ENCODE peak calls at places on chromosomes 13 and 19, in six cellular contexts. Z, R, C, K, B and Q are unnamed samples.

GRCh38 chr19:45667620-45668341 is at the start of gene GIPR:
- DNase-seq in Z (peak), R (peak), C (peak), K (peak), B (peak), Q (peak)

GRCh38 chr19:56720281-56720680 is 48.7 kb upstream of the ZNF835 start:
- DNase-seq in Z (peak), R (no peak), C (no peak), K (no peak), B (no peak), Q (no peak)

GRCh38 chr13:44523176-44524017 is 52.7 kb downstream of the TSC22D1 start:
- DNase-seq in Z (no peak), R (no peak), C (no peak), K (no peak), B (no peak), Q (no peak)

GRCh38 chr13:49494645-49495044 is 1.1 kb upstream of the PHF11 start:
- DNase-seq in Z (peak), R (no peak), C (no peak), K (no peak), B (no peak), Q (no peak)

GRCh38 chr13:113533441-113533840 is 42.9 kb upstream of the DCUN1D2 start:
- DNase-seq in Z (no peak), R (no peak), C (no peak), K (no peak), B (no peak), Q (no peak)

GRCh38 chr13:32471187-32471922 is 43.4 kb upstream of the N4BP2L1 start:
- DNase-seq in Z (no peak), R (no peak), C (no peak), K (no peak), B (no peak), Q (no peak)

GRCh38 chr19:29431332-29431731 is 94.5 kb upstream of the VSTM2B start:
- DNase-seq in Z (no peak), R (no peak), C (no peak), K (no peak), B (no peak), Q (no peak)

GRCh38 chr13:49063526-49063925 is 87.8 kb downstream of the FNDC3A start:
- DNase-seq in Z (no peak), R (no peak), C (no peak), K (no peak), B (no peak), Q (no peak)

GRCh38 chr13:112127564-112127963 is 60.6 kb downstream of the SOX1 start:
- DNase-seq in Z (no peak), R (peak), C (no peak), K (no peak), B (no peak), Q (no peak)

GRCh38 chr19:17766543-17767131 is 15.4 kb downstream of the FCHO1 start:
- DNase-seq in Z (peak), R (peak), C (no peak), K (peak), B (no peak), Q (peak)

GRCh38 chr19:37227996-37228395 is 10.0 kb downstream of the ZNF383 start:
- DNase-seq in Z (no peak), R (peak), C (peak), K (peak), B (no peak), Q (no peak)

GRCh38 chr19:58575183-58576041 is 2.3 kb upstream of the MZF1 start:
- DNase-seq in Z (peak), R (peak), C (peak), K (peak), B (peak), Q (peak)

GRCh38 chr13:46663644-46664043 is 110.7 kb downstream of the LRCH1 start:
- DNase-seq in Z (peak), R (no peak), C (no peak), K (no peak), B (no peak), Q (no peak)

GRCh38 chr13:35954207-35954560 is 177.0 kb downstream of the DCLK1 start:
- DNase-seq in Z (no peak), R (no peak), C (no peak), K (no peak), B (no peak), Q (no peak)

GRCh38 chr13:112132619-112133018 is 65.7 kb downstream of the SOX1 start:
- DNase-seq in Z (no peak), R (no peak), C (no peak), K (no peak), B (no peak), Q (no peak)

GRCh38 chr13:30143671-30144400 is 163.5 kb downstream of the KATNAL1 start:
- DNase-seq in Z (no peak), R (no peak), C (no peak), K (peak), B (no peak), Q (no peak)

GRCh38 chr13:24668955-24669354 is 11.3 kb upstream of the ATP12A start:
- DNase-seq in Z (no peak), R (peak), C (no peak), K (no peak), B (no peak), Q (peak)

GRCh38 chr19:56105090-56105701 is 15.9 kb downstream of the ZNF787 start:
- DNase-seq in Z (no peak), R (peak), C (no peak), K (peak), B (peak), Q (peak)

GRCh38 chr13:95485518-95486144 is 66.9 kb upstream of the CLDN10 start:
- DNase-seq in Z (no peak), R (no peak), C (no peak), K (no peak), B (no peak), Q (no peak)

GRCh38 chr13:20160346-20161274 is at the start of gene GJA3:
- DNase-seq in Z (peak), R (peak), C (peak), K (peak), B (no peak), Q (no peak)

GRCh38 chr19:38273499-38273898 is 9.1 kb downstream of the SPINT2 start:
- DNase-seq in Z (no peak), R (no peak), C (no peak), K (no peak), B (no peak), Q (peak)

GRCh38 chr19:4748589-4748988 is 24.9 kb upstream of the DPP9 start:
- DNase-seq in Z (no peak), R (no peak), C (no peak), K (no peak), B (no peak), Q (no peak)

GRCh38 chr19:49447485-49448431 is 3.9 kb downstream of the PIH1D1 start:
- DNase-seq in Z (no peak), R (peak), C (no peak), K (peak), B (no peak), Q (no peak)

GRCh38 chr13:77358001-77358400 is 31.1 kb upstream of the MYCBP2 start:
- DNase-seq in Z (no peak), R (no peak), C (no peak), K (no peak), B (no peak), Q (no peak)

GRCh38 chr19:55526216-55527196 is 10.4 kb downstream of the SBK2 start:
- DNase-seq in Z (no peak), R (peak), C (no peak), K (peak), B (no peak), Q (peak)